ENCODE peak calls at places on chromosome 19, in seven cellular contexts. W is nephron progenitor cell, T is IMR-90, I is type B pancreatic cell, Q is AG09309, L is neural progenitor cell, N is lung. R is an unnamed sample.

GRCh38 chr19:8569066-8569761 is 8.0 kb downstream of the MYO1F start:
- DNase-seq in W (no peak), T (peak), I (no peak), Q (peak), L (no peak), N (peak), R (peak)

GRCh38 chr19:51712461-51713081 is 11.2 kb downstream of the HAS1 start:
- DNase-seq in W (no peak), T (peak), I (no peak), Q (no peak), L (peak), N (no peak), R (no peak)

GRCh38 chr19:55063492-55063843 is 520 bp upstream of the RDH13 start:
- DNase-seq in W (no peak), T (no peak), I (no peak), Q (no peak), L (no peak), N (no peak), R (no peak)

GRCh38 chr19:31553844-31554215 is 204.6 kb upstream of the TSHZ3 start:
- DNase-seq in W (no peak), T (no peak), I (no peak), Q (no peak), L (no peak), N (no peak), R (no peak)

GRCh38 chr19:58279042-58279924 is 528 bp downstream of the ZNF8 start:
- DNase-seq in W (peak), T (peak), I (peak), Q (peak), L (peak), N (peak), R (no peak)

GRCh38 chr19:31529121-31529520 is 179.9 kb upstream of the TSHZ3 start:
- DNase-seq in W (no peak), T (no peak), I (no peak), Q (no peak), L (no peak), N (no peak), R (no peak)

GRCh38 chr19:42465827-42466280 is 23.1 kb upstream of the CXCL17 start:
- DNase-seq in W (no peak), T (no peak), I (no peak), Q (no peak), L (no peak), N (no peak), R (no peak)

GRCh38 chr19:31351212-31352193 is 2.3 kb upstream of the TSHZ3 start:
- DNase-seq in W (peak), T (peak), I (no peak), Q (no peak), L (peak), N (no peak), R (no peak)

GRCh38 chr19:54674021-54674617 is 11.3 kb downstream of the LILRB4 start:
- DNase-seq in W (no peak), T (no peak), I (no peak), Q (no peak), L (peak), N (no peak), R (no peak)

GRCh38 chr19:4581381-4582111 is 22.1 kb upstream of the SEMA6B start:
- DNase-seq in W (peak), T (no peak), I (no peak), Q (no peak), L (peak), N (no peak), R (no peak)

GRCh38 chr19:51372649-51373504 is at the start of gene NKG7:
- DNase-seq in W (no peak), T (no peak), I (no peak), Q (no peak), L (no peak), N (no peak), R (peak)

GRCh38 chr19:36638862-36639510 is 27.7 kb downstream of the ZNF461 start:
- DNase-seq in W (no peak), T (no peak), I (no peak), Q (no peak), L (no peak), N (no peak), R (no peak)

GRCh38 chr19:35811317-35812219 is 1.1 kb downstream of the PRODH2 start:
- DNase-seq in W (no peak), T (no peak), I (no peak), Q (no peak), L (no peak), N (no peak), R (no peak)

GRCh38 chr19:28710278-28710677 is 502.7 kb downstream of the UQCRFS1 start:
- DNase-seq in W (peak), T (peak), I (no peak), Q (peak), L (peak), N (no peak), R (no peak)

GRCh38 chr19:41351339-41352245 is 2.1 kb downstream of the TGFB1 start:
- DNase-seq in W (peak), T (peak), I (no peak), Q (no peak), L (peak), N (peak), R (peak)

GRCh38 chr19:38849746-38850230 is at the start of gene HNRNPL:
- DNase-seq in W (peak), T (no peak), I (peak), Q (no peak), L (no peak), N (peak), R (peak)

GRCh38 chr19:22545751-22546150 is 88.4 kb upstream of the ZNF492 start:
- DNase-seq in W (peak), T (no peak), I (no peak), Q (no peak), L (peak), N (no peak), R (no peak)
- TF ChIP-seq CTCF in W (peak), T (no peak), I (peak), Q (peak), L (peak), N (peak), R (no peak)

DNA sequence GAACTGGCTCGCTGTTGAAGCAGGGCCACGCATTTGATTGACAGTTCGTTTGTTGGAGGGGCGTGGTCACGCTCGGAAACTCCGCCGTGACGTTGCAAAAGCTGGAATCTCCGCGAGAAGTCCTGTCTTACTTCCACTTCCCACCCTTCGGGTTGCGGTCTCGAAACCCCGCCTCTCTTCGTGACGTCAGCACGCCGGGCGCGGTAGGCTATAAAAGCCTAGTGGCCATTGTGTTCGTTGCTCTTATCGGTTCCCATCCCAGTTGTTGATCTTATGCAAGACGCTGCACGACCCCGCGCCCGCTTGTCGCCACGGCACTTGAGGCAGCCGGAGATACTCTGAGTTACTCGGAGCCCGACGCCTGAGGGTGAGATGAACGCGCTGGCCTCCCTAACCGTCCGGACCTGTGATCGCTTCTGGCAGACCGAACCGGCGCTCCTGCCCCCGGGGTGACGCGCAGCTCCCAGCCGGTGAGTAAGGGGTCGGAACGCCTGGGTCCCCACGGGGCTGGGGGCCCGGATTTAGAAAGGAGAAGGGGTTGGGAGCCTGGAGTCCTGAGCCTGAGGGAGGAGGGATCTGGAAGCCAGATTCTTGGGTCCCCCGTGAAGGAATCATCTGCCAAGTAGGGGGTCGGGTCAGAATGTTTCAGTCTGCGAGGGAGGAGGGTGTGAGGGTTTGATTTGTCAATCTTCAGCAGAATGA is at the start of gene PPP1R15A:
- DNase-seq in W (peak), T (peak), I (peak), Q (peak), L (peak), N (peak), R (peak)
- TF ChIP-seq CTCF in W (no peak), T (no peak), I (peak), Q (no peak), L (peak), N (no peak), R (no peak)

GRCh38 chr19:34601071-34601470 is 75.9 kb downstream of the SCGB2B2 start:
- DNase-seq in W (no peak), T (no peak), I (no peak), Q (no peak), L (no peak), N (no peak), R (no peak)
- TF ChIP-seq CTCF in W (no peak), T (no peak), I (no peak), Q (no peak), L (no peak), N (no peak), R (no peak)

DNA sequence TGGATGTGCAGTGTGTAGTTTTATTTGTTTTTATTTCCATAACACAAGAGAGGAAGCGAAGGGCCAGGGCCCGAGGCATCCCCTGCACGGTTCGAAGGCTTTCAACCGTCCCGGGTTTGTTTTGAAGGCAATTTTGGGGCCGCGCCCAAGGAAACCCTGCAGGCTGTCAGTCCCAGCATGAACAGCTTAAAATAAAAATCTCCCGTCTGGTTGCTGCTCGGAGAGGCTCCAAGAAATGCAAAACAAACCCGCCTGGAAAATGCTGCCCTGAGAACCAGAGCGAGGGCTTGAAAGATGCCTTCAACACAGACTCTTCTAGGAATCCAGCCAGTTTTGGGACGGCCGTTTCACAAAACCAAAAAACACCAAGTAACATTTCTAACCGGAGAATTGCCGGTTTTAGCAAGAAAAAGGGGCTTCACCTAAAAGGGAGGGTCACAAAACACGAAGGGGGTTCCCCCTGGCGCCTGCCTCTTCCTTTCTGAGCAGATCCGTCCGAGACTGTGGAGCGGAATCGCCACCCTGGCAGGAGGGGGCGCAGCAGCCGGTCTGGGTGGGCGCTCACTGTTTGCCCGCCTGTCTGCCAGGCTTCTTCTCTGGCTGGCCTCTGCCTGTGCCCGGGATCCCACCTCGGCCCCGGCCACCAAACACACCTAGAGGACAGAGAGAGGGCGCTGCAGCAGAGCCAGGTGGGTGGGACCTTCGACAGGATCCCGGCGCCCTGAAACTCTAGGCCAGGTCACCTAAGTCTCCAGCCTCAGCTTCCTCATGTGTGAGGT is 15.8 kb downstream of the LSM4 start:
- DNase-seq in W (no peak), T (no peak), I (no peak), Q (no peak), L (no peak), N (no peak), R (no peak)
- TF ChIP-seq CTCF in W (no peak), T (no peak), I (no peak), Q (no peak), L (no peak), N (no peak), R (no peak)

DNA sequence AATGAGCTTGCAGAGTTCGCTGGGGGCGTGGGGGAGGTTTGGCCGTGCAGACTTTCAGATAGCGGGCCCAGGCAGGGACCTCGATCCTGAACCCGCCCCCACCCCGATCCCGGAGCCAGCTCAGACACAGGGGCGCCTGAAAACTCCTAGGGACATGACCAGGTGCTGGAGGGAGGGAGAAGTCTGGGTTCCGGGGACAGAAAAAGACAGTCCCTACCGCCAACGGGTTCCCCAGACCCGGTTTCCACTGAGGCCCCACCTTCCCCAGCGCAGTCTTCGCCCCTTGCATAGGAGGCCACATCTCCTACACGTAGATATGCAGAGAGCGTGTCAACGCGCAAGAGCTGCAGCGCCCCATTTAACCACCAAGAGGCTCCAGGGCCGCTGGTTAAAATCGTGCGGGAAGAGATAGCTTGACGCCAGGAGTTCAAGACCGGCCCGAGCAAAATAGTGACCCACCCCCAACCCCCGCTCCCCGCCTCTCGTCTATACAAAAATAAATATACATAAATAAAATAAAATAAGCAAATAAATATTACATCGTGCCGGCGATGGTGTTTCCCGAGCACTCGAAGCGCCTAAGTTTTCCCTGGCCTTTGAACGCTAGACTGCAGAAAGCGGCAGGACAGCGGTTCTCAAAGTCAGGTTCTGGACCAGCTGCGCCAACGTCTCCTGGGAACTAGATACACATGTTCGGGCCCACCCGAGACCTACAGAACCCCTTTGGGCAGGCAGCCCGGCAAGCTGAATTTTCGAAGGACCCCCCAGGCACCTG is 8.3 kb downstream of the CCDC8 start:
- DNase-seq in W (peak), T (no peak), I (no peak), Q (no peak), L (peak), N (no peak), R (no peak)
- TF ChIP-seq CTCF in W (peak), T (no peak), I (peak), Q (peak), L (peak), N (no peak), R (no peak)

GRCh38 chr19:3513198-3514140 is 7.4 kb downstream of the FZR1 start:
- DNase-seq in W (no peak), T (peak), I (no peak), Q (no peak), L (no peak), N (no peak), R (no peak)
- TF ChIP-seq CTCF in W (no peak), T (no peak), I (no peak), Q (no peak), L (no peak), N (no peak), R (no peak)

DNA sequence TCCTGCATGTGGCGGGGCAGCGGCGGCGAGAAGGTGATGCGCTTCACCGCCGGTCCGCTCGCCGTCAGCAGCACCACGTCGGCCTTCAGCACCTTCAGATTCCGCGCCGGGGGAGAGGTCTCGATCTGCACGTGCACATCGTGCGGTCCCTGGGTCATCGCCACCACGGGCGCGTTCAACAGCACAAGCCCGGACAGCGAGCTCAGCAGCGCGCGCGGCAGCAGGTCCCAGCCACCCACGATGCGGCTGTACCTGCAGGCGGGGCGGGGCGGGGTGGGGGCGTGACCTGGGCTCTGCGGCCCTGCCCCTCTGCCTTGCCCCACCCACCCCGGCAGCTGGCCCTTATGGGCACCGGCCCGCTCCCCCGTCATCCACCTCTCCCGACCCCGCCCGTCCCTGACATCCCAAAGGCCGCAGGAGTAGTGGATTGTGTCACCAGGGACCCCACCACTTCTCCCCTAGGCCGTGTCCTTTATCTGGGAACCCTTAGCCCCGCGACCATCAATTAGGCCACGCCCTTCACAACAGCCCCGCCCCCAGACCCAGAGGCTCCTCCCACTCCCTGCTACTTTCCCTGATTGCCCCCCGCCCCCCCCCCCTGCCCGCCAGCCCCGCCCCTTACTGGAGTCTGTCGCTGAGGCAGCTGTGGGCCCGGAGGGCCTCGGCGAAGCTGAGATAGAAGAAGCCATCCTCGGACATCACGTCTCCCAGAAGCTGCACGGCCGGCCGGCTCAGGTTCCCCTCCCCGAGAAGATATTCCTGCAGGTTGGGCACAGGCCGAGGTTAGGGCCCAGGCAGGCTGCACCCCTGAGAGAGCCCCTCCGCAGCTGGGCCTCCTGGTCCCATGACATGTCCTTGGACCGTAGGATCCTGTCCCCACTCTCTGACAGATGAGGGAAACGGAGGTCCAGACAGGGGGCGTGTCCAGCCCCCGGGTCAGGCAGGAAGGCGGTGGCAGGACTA is 6.1 kb downstream of the IL4I1 start:
- DNase-seq in W (peak), T (no peak), I (no peak), Q (no peak), L (peak), N (no peak), R (peak)
- TF ChIP-seq CTCF in W (peak), T (no peak), I (peak), Q (no peak), L (peak), N (no peak), R (peak)

DNA sequence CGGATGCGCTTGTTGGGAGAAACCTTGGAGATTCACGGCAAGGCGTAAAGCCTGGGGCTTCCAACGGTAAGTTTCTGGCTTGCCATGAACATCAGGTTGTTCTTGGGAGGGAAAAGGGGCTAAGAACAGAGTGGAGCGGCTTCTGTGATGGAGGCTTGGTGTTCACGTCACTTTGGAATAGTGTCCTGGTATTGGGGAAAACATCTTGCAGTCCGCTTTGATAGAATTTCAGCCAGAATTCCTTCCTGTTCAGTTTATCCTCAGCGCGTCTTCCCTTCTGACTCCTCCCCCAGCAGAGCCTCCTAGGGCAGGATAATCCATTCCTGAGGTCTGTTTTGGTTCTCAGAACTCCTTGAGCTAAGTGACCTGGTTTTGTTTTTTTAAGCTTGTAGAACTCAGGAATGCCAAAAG is 2.0 kb downstream of the KCTD15 start:
- DNase-seq in W (no peak), T (peak), I (no peak), Q (no peak), L (peak), N (no peak), R (no peak)
- TF ChIP-seq CTCF in W (no peak), T (no peak), I (no peak), Q (no peak), L (no peak), N (no peak), R (no peak)

DNA sequence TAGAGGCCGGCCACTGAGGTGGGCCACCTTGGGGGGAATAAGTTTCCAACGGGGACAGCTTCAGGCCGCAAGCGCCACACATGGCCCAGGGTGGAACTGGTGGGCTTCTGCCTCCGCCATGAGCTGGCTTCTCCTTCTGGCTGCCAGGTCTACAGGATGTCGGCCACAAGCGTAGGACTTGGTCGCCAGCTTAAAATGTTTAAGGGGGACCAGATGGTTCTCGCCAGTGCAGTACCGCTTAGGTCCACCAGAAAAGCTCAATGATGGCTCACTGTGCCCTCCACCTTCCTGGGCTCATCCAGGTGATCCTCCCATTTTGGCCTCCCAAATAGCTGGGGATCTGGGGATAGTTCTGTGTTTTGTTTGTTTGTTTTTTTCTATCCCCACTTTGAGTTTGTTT is 38.7 kb upstream of the ZNF254 start:
- DNase-seq in W (no peak), T (no peak), I (no peak), Q (no peak), L (no peak), N (no peak), R (no peak)
- TF ChIP-seq CTCF in W (no peak), T (no peak), I (peak), Q (no peak), L (peak), N (no peak), R (no peak)